ENCODE peak calls at places on chromosomes 16 and 17, in four cellular contexts. One of them, this sample, is unnamed.
A peak's percentile ranks its signal among the peaks of the same experiment; 100 is the strongest.

GRCh38 chr17:75706042-75706728 is 15.1 kb upstream of the ITGB4 start:
- DNase-seq in mesothelial cell of epicardium: no peak
- DNase-seq in AG08396: no peak
- DNase-seq in OCI-LY7: no peak
- DNase-seq in this sample: no peak

GRCh38 chr17:77686903-77687302 is 271.6 kb upstream of the TNRC6C start:
- DNase-seq in mesothelial cell of epicardium: no peak
- DNase-seq in AG08396: no peak
- DNase-seq in OCI-LY7: no peak
- DNase-seq in this sample: no peak

GRCh38 chr17:2214887-2215615 is 88.5 kb downstream of the SMG6 start:
- DNase-seq in mesothelial cell of epicardium: no peak
- DNase-seq in AG08396: no peak
- DNase-seq in OCI-LY7: peak; percentile 31
- DNase-seq in this sample: no peak

GRCh38 chr17:27495460-27495859 is 39.2 kb downstream of the KSR1 start:
- DNase-seq in mesothelial cell of epicardium: no peak
- DNase-seq in AG08396: no peak
- DNase-seq in OCI-LY7: peak; percentile 37
- DNase-seq in this sample: no peak

GRCh38 chr17:38549285-38549684 is 56.5 kb downstream of the SRCIN1 start:
- DNase-seq in mesothelial cell of epicardium: no peak
- DNase-seq in AG08396: no peak
- DNase-seq in OCI-LY7: no peak
- DNase-seq in this sample: no peak

GRCh38 chr16:85926370-85926769 is 27.4 kb downstream of the IRF8 start:
- DNase-seq in mesothelial cell of epicardium: no peak
- DNase-seq in AG08396: no peak
- DNase-seq in OCI-LY7: no peak
- DNase-seq in this sample: no peak

GRCh38 chr17:41107941-41108445 is 2.8 kb downstream of the KRTAP4-9 start:
- DNase-seq in mesothelial cell of epicardium: no peak
- DNase-seq in AG08396: no peak
- DNase-seq in OCI-LY7: no peak
- DNase-seq in this sample: no peak

GRCh38 chr17:45405250-45406086 is 27.2 kb downstream of the ARHGAP27 start:
- DNase-seq in mesothelial cell of epicardium: no peak
- DNase-seq in AG08396: peak; percentile 54
- DNase-seq in OCI-LY7: peak; percentile 32
- DNase-seq in this sample: peak; percentile 97

GRCh38 chr16:47143677-47144558 is at the start of gene NETO2:
- DNase-seq in mesothelial cell of epicardium: peak; percentile 68
- DNase-seq in AG08396: peak; percentile 65
- DNase-seq in OCI-LY7: peak; percentile 16
- DNase-seq in this sample: peak; percentile 49

GRCh38 chr16:69942099-69942491 is 9.0 kb upstream of the CLEC18A start:
- DNase-seq in mesothelial cell of epicardium: no peak
- DNase-seq in AG08396: no peak
- DNase-seq in OCI-LY7: no peak
- DNase-seq in this sample: no peak

GRCh38 chr17:1998426-1998784 is 26.7 kb downstream of the RTN4RL1 start:
- DNase-seq in mesothelial cell of epicardium: no peak
- DNase-seq in AG08396: no peak
- DNase-seq in OCI-LY7: no peak
- DNase-seq in this sample: peak; percentile 40

GRCh38 chr17:80937501-80938356 is 53.9 kb upstream of the CHMP6 start:
- DNase-seq in mesothelial cell of epicardium: no peak
- DNase-seq in AG08396: no peak
- DNase-seq in OCI-LY7: no peak
- DNase-seq in this sample: no peak

GRCh38 chr16:12708266-12708665 is 95.4 kb downstream of the CPPED1 start:
- DNase-seq in mesothelial cell of epicardium: no peak
- DNase-seq in AG08396: no peak
- DNase-seq in OCI-LY7: no peak
- DNase-seq in this sample: no peak

GRCh38 chr17:72340836-72341235 is 220.0 kb downstream of the SOX9 start:
- DNase-seq in mesothelial cell of epicardium: no peak
- DNase-seq in AG08396: no peak
- DNase-seq in OCI-LY7: no peak
- DNase-seq in this sample: no peak

GRCh38 chr16:65547799-65548446 is 426.1 kb upstream of the CDH11 start:
- DNase-seq in mesothelial cell of epicardium: no peak
- DNase-seq in AG08396: peak; percentile 71
- DNase-seq in OCI-LY7: no peak
- DNase-seq in this sample: no peak

GRCh38 chr17:78375401-78376079 is 2.9 kb upstream of the PGS1 start:
- DNase-seq in mesothelial cell of epicardium: no peak
- DNase-seq in AG08396: peak; percentile 86
- DNase-seq in OCI-LY7: no peak
- DNase-seq in this sample: no peak

GRCh38 chr17:67993998-67994361 is 2.3 kb downstream of the C17orf58 start:
- DNase-seq in mesothelial cell of epicardium: no peak
- DNase-seq in AG08396: no peak
- DNase-seq in OCI-LY7: peak; percentile 56
- DNase-seq in this sample: no peak

GRCh38 chr17:4565209-4566141 is 5.1 kb upstream of the GGT6 start:
- DNase-seq in mesothelial cell of epicardium: no peak
- DNase-seq in AG08396: peak; percentile 81
- DNase-seq in OCI-LY7: peak; percentile 88
- DNase-seq in this sample: peak; percentile 95

GRCh38 chr17:81685108-81685507 is 1.3 kb downstream of the HGS start:
- DNase-seq in mesothelial cell of epicardium: no peak
- DNase-seq in AG08396: peak; percentile 83
- DNase-seq in OCI-LY7: peak; percentile 31
- DNase-seq in this sample: no peak

GRCh38 chr17:6330936-6331335 is 104.0 kb downstream of the AIPL1 start:
- DNase-seq in mesothelial cell of epicardium: no peak
- DNase-seq in AG08396: no peak
- DNase-seq in OCI-LY7: no peak
- DNase-seq in this sample: no peak

GRCh38 chr16:56286819-56287218 is 95.5 kb downstream of the GNAO1 start:
- DNase-seq in mesothelial cell of epicardium: no peak
- DNase-seq in AG08396: no peak
- DNase-seq in OCI-LY7: no peak
- DNase-seq in this sample: no peak

GRCh38 chr16:31491778-31492418 is 9.0 kb downstream of the SLC5A2 start:
- DNase-seq in mesothelial cell of epicardium: no peak
- DNase-seq in AG08396: no peak
- DNase-seq in OCI-LY7: no peak
- DNase-seq in this sample: no peak

GRCh38 chr16:27333549-27333948 is 19.8 kb downstream of the IL4R start:
- DNase-seq in mesothelial cell of epicardium: no peak
- DNase-seq in AG08396: no peak
- DNase-seq in OCI-LY7: no peak
- DNase-seq in this sample: no peak

GRCh38 chr16:11256657-11257130 is 690 bp upstream of the SOCS1 start:
- DNase-seq in mesothelial cell of epicardium: no peak
- DNase-seq in AG08396: peak; percentile 76
- DNase-seq in OCI-LY7: no peak
- DNase-seq in this sample: peak; percentile 69

GRCh38 chr17:21081967-21082366 is 39.2 kb upstream of the USP22 start:
- DNase-seq in mesothelial cell of epicardium: no peak
- DNase-seq in AG08396: no peak
- DNase-seq in OCI-LY7: no peak
- DNase-seq in this sample: no peak

GRCh38 chr17:81033535-81034167 is 1.3 kb upstream of the BAIAP2 start:
- DNase-seq in mesothelial cell of epicardium: no peak
- DNase-seq in AG08396: no peak
- DNase-seq in OCI-LY7: no peak
- DNase-seq in this sample: no peak

GRCh38 chr17:81436294-81436849 is 41.1 kb downstream of the BAHCC1 start:
- DNase-seq in mesothelial cell of epicardium: no peak
- DNase-seq in AG08396: no peak
- DNase-seq in OCI-LY7: no peak
- DNase-seq in this sample: no peak

GRCh38 chr16:87534030-87534653 is 41.3 kb upstream of the ZCCHC14 start:
- DNase-seq in mesothelial cell of epicardium: no peak
- DNase-seq in AG08396: no peak
- DNase-seq in OCI-LY7: no peak
- DNase-seq in this sample: no peak

GRCh38 chr16:9192746-9193145 is 101.3 kb downstream of the HAPSTR1 start:
- DNase-seq in mesothelial cell of epicardium: no peak
- DNase-seq in AG08396: no peak
- DNase-seq in OCI-LY7: no peak
- DNase-seq in this sample: no peak

GRCh38 chr16:85153656-85154091 is 41.4 kb upstream of the CIBAR2 start:
- DNase-seq in mesothelial cell of epicardium: no peak
- DNase-seq in AG08396: no peak
- DNase-seq in OCI-LY7: no peak
- DNase-seq in this sample: no peak

GRCh38 chr17:42101513-42102292 is 3.4 kb upstream of the ZNF385C start:
- DNase-seq in mesothelial cell of epicardium: peak; percentile 75
- DNase-seq in AG08396: peak; percentile 90
- DNase-seq in OCI-LY7: peak; percentile 68
- DNase-seq in this sample: peak; percentile 34

GRCh38 chr16:81201267-81201666 is 37.2 kb upstream of the BCO1 start:
- DNase-seq in mesothelial cell of epicardium: no peak
- DNase-seq in AG08396: no peak
- DNase-seq in OCI-LY7: no peak
- DNase-seq in this sample: no peak

GRCh38 chr17:71902931-71903506 is 217.8 kb upstream of the SOX9 start:
- DNase-seq in mesothelial cell of epicardium: no peak
- DNase-seq in AG08396: peak; percentile 35
- DNase-seq in OCI-LY7: no peak
- DNase-seq in this sample: no peak

GRCh38 chr17:72273301-72274056 is 152.7 kb downstream of the SOX9 start:
- DNase-seq in mesothelial cell of epicardium: no peak
- DNase-seq in AG08396: no peak
- DNase-seq in OCI-LY7: no peak
- DNase-seq in this sample: no peak

GRCh38 chr16:66147338-66147737 is 219.2 kb upstream of the CDH5 start:
- DNase-seq in mesothelial cell of epicardium: no peak
- DNase-seq in AG08396: no peak
- DNase-seq in OCI-LY7: no peak
- DNase-seq in this sample: no peak

This sample was measured in small intestine.